ENCODE peak calls at places on chromosomes 16 and 17, in five cellular contexts. W, Q, T, E and M are unnamed samples.

GRCh38 chr16:84239910-84240309 is at the start of gene KCNG4:
- DNase-seq in W (no peak), Q (no peak), T (no peak), E (no peak), M (peak)

GRCh38 chr17:17682293-17682736 is 1.1 kb downstream of the RAI1 start:
- DNase-seq in W (peak), Q (peak), T (peak), E (peak), M (peak)

GRCh38 chr16:3754304-3754703 is 37.0 kb upstream of the TRAP1 start:
- DNase-seq in W (no peak), Q (peak), T (no peak), E (no peak), M (no peak)

GRCh38 chr17:74870512-74870911 is 2.3 kb downstream of the FDXR start:
- DNase-seq in W (no peak), Q (peak), T (peak), E (peak), M (no peak)

GRCh38 chr17:46977348-46977747 is 1.7 kb downstream of the RPRML start:
- DNase-seq in W (no peak), Q (peak), T (no peak), E (no peak), M (peak)

GRCh38 chr17:34420254-34420766 is 57.3 kb upstream of the CCL1 start:
- DNase-seq in W (peak), Q (peak), T (peak), E (peak), M (peak)

GRCh38 chr17:66711936-66712335 is 123.0 kb upstream of the CACNG5 start:
- DNase-seq in W (no peak), Q (no peak), T (no peak), E (no peak), M (peak)

GRCh38 chr17:59487161-59487873 is 78.1 kb upstream of the DHX40 start:
- DNase-seq in W (no peak), Q (no peak), T (no peak), E (no peak), M (no peak)

GRCh38 chr16:30004811-30005242 is 6.0 kb downstream of the DOC2A start:
- DNase-seq in W (no peak), Q (no peak), T (no peak), E (no peak), M (peak)

GRCh38 chr16:69873783-69874182 is 77.4 kb upstream of the CLEC18A start:
- DNase-seq in W (no peak), Q (no peak), T (no peak), E (no peak), M (no peak)

GRCh38 chr16:23131841-23132576 is 17.2 kb downstream of the USP31 start:
- DNase-seq in W (no peak), Q (peak), T (no peak), E (no peak), M (no peak)

GRCh38 chr17:69575346-69575761 is 160.9 kb downstream of the MAP2K6 start:
- DNase-seq in W (no peak), Q (peak), T (no peak), E (no peak), M (no peak)

GRCh38 chr16:58046054-58046881 is 20.7 kb downstream of the MMP15 start:
- DNase-seq in W (peak), Q (no peak), T (no peak), E (no peak), M (no peak)

GRCh38 chr17:42953669-42954068 is 10.6 kb downstream of the AARSD1 start:
- DNase-seq in W (no peak), Q (no peak), T (no peak), E (no peak), M (no peak)

GRCh38 chr17:77074681-77075080 is 66.1 kb upstream of the SEC14L1 start:
- DNase-seq in W (no peak), Q (no peak), T (no peak), E (no peak), M (no peak)

GRCh38 chr16:52051773-52052172 is 495.2 kb downstream of the TOX3 start:
- DNase-seq in W (no peak), Q (no peak), T (no peak), E (no peak), M (no peak)

GRCh38 chr17:1905190-1905919 is 75.5 kb downstream of the RPA1 start:
- DNase-seq in W (no peak), Q (no peak), T (no peak), E (no peak), M (peak)

GRCh38 chr17:70119545-70119944 is 44.5 kb downstream of the KCNJ16 start:
- DNase-seq in W (no peak), Q (no peak), T (no peak), E (no peak), M (no peak)

GRCh38 chr17:12078791-12079190 is 58.1 kb downstream of the MAP2K4 start:
- DNase-seq in W (no peak), Q (peak), T (no peak), E (no peak), M (no peak)

GRCh38 chr17:66652840-66653507 is 181.9 kb upstream of the CACNG5 start:
- DNase-seq in W (no peak), Q (no peak), T (no peak), E (no peak), M (no peak)

GRCh38 chr16:3879887-3880564 is 487 bp downstream of the CREBBP start:
- DNase-seq in W (peak), Q (peak), T (peak), E (peak), M (peak)

GRCh38 chr17:80678621-80679020 is 134.0 kb downstream of the RPTOR start:
- DNase-seq in W (no peak), Q (peak), T (no peak), E (no peak), M (no peak)

GRCh38 chr17:80970044-80970761 is 21.4 kb upstream of the CHMP6 start:
- DNase-seq in W (peak), Q (peak), T (peak), E (peak), M (no peak)

DNA sequence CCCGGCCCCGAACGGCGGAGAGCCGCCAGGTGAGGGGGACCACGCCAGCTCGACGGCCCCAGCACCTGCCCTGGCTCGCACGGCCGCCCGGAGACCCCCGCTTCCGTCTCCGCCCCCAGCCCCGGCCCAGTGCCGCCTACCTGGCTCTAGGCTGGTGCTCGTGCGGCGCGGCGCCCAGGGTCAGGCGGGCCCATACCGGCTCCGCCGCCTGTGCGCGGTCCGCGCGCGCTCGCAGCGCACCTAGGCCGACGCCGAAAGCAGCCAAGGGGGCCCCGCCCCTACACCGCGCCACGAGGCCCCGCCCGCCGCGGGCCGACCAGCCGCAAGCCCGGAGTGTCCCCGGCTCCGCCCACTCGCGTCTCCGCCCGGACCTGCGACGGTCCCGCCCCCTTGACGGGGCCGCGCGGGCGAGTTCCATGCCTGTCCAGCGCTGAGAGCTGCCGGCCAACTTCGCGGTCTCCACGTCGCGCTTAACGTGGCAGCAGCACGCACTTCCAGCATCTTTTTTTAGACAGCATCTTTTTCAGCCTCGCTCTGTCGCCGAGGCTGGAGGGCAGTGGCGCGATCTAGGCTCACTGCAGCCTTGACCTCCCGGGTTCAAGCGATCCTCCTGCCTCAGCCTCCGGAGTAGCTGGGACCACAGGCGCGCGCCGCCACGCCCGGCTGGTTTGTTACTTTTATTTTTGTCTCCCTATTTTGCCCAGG is at the start of gene SLC25A39:
- DNase-seq in W (peak), Q (peak), T (peak), E (peak), M (peak)
- H3K27ac ChIP-seq in W (peak), Q (peak), T (peak), E (peak), M (peak)

GRCh38 chr16:12801511-12802042 is 2.1 kb downstream of the CPPED1 start:
- DNase-seq in W (peak), Q (peak), T (peak), E (no peak), M (no peak)

GRCh38 chr16:12800751-12801308 is 2.9 kb downstream of the CPPED1 start:
- DNase-seq in W (no peak), Q (no peak), T (no peak), E (no peak), M (no peak)

GRCh38 chr16:12803203-12804093 is at the start of gene CPPED1:
- DNase-seq in W (peak), Q (peak), T (peak), E (peak), M (peak)

GRCh38 chr16:12802661-12803060 is 1.0 kb downstream of the CPPED1 start:
- DNase-seq in W (no peak), Q (no peak), T (no peak), E (no peak), M (peak)

DNA sequence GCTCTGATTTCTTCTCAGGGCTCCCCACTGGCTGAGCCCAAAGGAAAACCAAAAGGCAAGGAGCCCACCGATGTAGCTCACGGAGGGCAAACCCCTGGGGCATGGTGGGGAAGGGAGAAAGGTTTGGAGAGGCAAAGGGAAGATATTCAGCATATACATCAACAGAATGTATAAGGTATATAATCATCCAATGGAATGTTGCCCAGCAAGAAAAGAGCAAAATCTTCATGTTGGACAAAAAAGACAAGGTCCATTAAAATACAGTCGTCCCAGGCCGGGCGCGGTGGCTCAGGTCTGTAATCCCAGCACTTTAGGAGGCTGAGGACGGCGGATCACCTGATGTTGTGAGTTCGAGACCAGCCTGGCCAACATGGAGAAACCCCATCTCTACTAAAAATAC is 1.6 kb downstream of the CPPED1 start:
- DNase-seq in W (no peak), Q (no peak), T (no peak), E (no peak), M (no peak)
- H3K4me3 ChIP-seq in W (no peak), Q (no peak), T (no peak), E (no peak), M (peak)

GRCh38 chr17:16217002-16217635 is at the start of gene PIGL:
- DNase-seq in W (peak), Q (peak), T (peak), E (peak), M (peak)

DNA sequence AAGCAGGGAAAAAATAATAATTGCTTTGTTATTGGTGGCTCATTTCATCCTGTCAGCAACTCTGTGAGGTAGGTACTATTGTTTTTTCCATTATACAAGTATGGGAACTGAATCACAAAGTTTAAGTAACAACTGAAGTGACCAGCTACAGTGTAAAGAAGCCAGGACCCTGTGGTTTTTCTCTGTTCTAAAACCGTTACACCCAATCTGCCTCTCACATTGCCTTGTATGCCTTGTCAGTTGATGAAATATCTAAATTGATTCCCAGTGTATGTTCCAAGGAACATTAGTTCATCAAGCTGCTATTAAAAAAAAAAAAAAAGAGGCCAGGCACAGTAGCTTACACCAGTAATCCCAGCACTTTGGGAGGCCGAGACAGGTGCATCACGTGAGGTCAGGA is 5.4 kb downstream of the PIGL start:
- DNase-seq in W (no peak), Q (no peak), T (no peak), E (no peak), M (no peak)
- H3K27ac ChIP-seq in W (no peak), Q (no peak), T (no peak), E (no peak), M (no peak)

DNA sequence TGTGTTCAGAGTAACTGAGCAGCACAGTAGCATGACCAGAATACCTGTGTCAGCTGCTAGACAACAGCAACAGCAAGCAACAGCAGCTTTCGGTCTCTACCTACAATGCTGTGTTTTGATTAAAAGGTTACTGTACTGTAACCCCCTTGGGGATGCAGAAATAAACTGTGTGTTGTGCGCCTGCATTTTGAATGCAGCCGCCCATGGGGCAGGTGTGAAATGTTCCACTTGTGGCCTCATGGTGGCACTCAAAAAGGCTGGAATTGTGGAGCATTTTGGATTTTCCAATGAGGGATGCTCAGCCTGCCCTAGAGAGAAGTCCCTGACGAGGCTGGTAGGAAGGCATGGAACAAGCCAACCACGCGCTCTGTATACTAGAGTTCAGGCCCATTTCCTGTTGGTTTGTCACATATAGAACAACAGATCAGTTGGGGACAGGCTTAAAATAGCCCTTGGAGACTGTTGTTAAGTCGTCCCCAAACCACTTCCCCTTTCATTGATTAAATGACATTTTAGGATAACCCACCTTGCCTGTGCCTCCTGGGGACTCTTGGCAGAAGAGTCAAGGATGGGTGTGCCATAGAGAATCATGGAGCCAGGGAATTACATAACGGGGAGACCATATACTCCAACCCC is 27.1 kb downstream of the SCPEP1 start:
- DNase-seq in W (no peak), Q (no peak), T (no peak), E (no peak), M (peak)
- H3K4me3 ChIP-seq in W (no peak), Q (no peak), T (no peak), E (no peak), M (no peak)

GRCh38 chr16:49587051-49587450 is 213.4 kb downstream of the C16orf78 start:
- DNase-seq in W (no peak), Q (no peak), T (no peak), E (no peak), M (no peak)
- H3K27ac ChIP-seq in W (no peak), Q (no peak), T (no peak), E (no peak), M (no peak)

GRCh38 chr17:27244481-27245223 is 49.3 kb upstream of the WSB1 start:
- DNase-seq in W (peak), Q (peak), T (peak), E (peak), M (peak)

GRCh38 chr17:27244019-27244418 is 49.9 kb upstream of the WSB1 start:
- DNase-seq in W (no peak), Q (no peak), T (no peak), E (no peak), M (no peak)

GRCh38 chr17:27247071-27247957 is 46.6 kb upstream of the WSB1 start:
- DNase-seq in W (peak), Q (peak), T (no peak), E (peak), M (peak)

GRCh38 chr17:27246537-27246936 is 47.4 kb upstream of the WSB1 start:
- DNase-seq in W (no peak), Q (no peak), T (no peak), E (no peak), M (no peak)

GRCh38 chr17:27245230-27245696 is 48.7 kb upstream of the WSB1 start:
- DNase-seq in W (peak), Q (peak), T (peak), E (peak), M (peak)
- H3K4me3 ChIP-seq in W (no peak), Q (no peak), T (peak), E (no peak), M (no peak)

GRCh38 chr16:66469291-66469931 is 42.3 kb downstream of the BEAN1 start:
- DNase-seq in W (no peak), Q (no peak), T (no peak), E (no peak), M (no peak)

GRCh38 chr16:66467611-66468010 is 40.5 kb downstream of the BEAN1 start:
- DNase-seq in W (no peak), Q (no peak), T (no peak), E (no peak), M (no peak)

GRCh38 chr16:66469932-66470546 is 42.9 kb downstream of the BEAN1 start:
- DNase-seq in W (no peak), Q (no peak), T (no peak), E (no peak), M (no peak)

GRCh38 chr16:66470556-66470955 is 43.5 kb downstream of the BEAN1 start:
- DNase-seq in W (no peak), Q (no peak), T (no peak), E (no peak), M (no peak)

DNA sequence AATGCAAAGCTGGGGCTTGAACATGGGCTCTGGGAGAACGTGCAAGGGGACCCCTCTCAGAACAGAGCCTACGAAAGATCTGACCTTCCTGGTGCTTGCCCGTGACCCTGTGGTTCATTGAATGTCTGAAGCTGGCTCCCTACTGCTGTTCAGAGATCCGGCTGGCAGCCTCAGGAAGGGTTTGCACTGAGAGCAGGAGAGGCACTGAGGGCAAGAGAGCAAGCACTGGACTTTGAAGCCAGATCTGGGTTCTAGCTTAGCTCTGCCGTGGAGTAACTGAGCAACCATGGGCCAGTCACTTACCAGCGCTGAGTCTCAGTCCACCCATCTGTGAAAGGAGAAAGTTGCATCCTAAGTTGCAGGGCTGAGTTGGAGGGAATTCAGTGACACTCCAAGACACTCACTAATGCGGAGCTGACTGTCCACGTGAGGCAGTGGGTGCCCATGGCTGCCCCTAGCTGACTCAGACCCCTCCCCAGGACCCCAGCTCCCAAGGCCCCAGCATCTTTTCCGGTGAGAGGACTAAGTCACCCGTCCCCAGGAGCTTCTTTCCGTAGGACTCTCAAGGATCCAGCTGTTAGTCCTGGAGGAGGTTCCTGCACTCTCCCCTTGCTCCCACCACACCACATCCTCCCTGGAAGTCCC is 41.3 kb downstream of the BEAN1 start:
- DNase-seq in W (no peak), Q (no peak), T (no peak), E (no peak), M (no peak)
- H3K27ac ChIP-seq in W (no peak), Q (no peak), T (no peak), E (no peak), M (no peak)